ENCODE peak calls at places on chromosomes 12 and 14, in six cellular contexts. G, X, P, C, W and S are unnamed samples. For H3K36me3, the result is how much of the 10 kb centered on the place peaks cover.

GRCh38 chr14:38107216-38107631 is 100.5 kb upstream of the SSTR1 start:
- DNase-seq in P (no peak), C (no peak), G (no peak), W (no peak), X (peak), S (no peak)

GRCh38 chr12:58907326-58907855 is 12.9 kb downstream of the LRIG3 start:
- DNase-seq in G (no peak), C (peak), W (no peak), P (no peak), X (no peak), S (no peak)

GRCh38 chr12:122969657-122970056 is 3.4 kb upstream of the ABCB9 start:
- DNase-seq in W (no peak), C (no peak), X (no peak), P (no peak), G (no peak), S (no peak)

GRCh38 chr12:9869307-9870161 is at the start of gene CLEC2B:
- DNase-seq in P (no peak), G (no peak), W (no peak), X (peak), C (peak), S (peak)

GRCh38 chr12:5792350-5792749 is 152.7 kb downstream of the ANO2 start:
- DNase-seq in G (no peak), C (peak), P (no peak), W (no peak), X (no peak), S (no peak)

GRCh38 chr14:52007211-52007610 is 17.9 kb downstream of the RTRAF start:
- DNase-seq in G (no peak), C (no peak), W (no peak), P (no peak), X (no peak), S (no peak)

GRCh38 chr14:102723650-102724049 is 53.6 kb upstream of the TRAF3 start:
- DNase-seq in X (no peak), P (no peak), C (no peak), W (no peak), G (no peak), S (no peak)

GRCh38 chr14:83347874-83348273 is 1814.2 kb upstream of the SEL1L start:
- DNase-seq in G (no peak), X (no peak), P (no peak), C (no peak), W (no peak), S (no peak)

GRCh38 chr14:58722433-58722832 is 84.7 kb downstream of the DACT1 start:
- DNase-seq in G (no peak), W (no peak), P (no peak), X (no peak), C (no peak), S (no peak)

GRCh38 chr12:26287666-26288408 is 92.5 kb downstream of the SSPN start:
- DNase-seq in G (peak), X (no peak), P (no peak), W (no peak), C (peak), S (peak)

GRCh38 chr14:72439707-72440106 is 454.2 kb downstream of the DPF3 start:
- DNase-seq in G (no peak), P (no peak), X (no peak), C (no peak), W (no peak), S (no peak)

GRCh38 chr14:36281309-36281708 is 39.1 kb downstream of the MBIP start:
- DNase-seq in C (no peak), X (no peak), P (no peak), W (no peak), G (no peak), S (no peak)

GRCh38 chr14:37196604-37197420 is 925 bp upstream of the MIPOL1 start:
- DNase-seq in W (no peak), C (no peak), P (no peak), G (no peak), X (peak), S (peak)

GRCh38 chr12:57430117-57430930 is 519 bp downstream of the R3HDM2 start:
- DNase-seq in X (peak), G (peak), P (no peak), W (no peak), C (peak), S (peak)

DNA sequence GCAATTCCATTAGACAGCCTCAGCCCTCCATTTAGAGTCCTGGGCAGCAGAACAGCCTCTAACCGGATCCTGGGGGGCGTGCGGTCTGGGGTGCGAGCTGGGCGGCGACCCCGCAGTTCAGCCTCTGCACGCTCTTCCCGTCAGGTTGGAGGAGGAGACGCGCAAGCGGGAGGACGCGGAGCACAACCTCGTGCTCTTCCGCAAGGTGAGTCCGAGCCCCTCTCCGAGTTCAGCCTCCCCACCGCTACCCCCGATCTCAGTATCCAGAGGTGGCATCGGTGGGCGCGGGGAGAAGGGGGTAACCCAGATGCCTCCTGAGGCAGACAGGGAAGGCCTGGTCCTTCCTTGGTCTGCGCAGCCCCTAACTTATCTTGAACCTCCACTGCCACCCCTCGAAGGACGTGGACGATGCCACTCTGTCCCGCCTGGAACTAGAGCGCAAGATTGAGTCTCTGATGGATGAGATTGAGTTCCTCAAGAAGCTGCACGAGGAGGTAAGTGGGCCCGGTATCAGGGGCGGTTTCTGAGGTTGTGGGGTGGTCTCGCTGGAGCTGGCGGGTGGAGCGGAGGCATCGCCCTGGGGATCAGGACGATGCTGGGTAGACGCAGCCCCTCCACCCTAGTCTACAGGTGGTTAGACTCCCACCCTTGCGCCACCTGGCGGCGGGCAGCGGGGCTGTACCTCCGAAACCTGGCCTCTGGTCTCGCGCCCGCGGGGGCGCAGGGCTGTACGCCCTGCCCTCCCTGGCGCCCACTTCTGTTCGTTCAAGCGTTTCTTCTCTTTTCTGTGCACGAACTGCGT is 1.3 kb downstream of the PRPH start:
- DNase-seq in P (no peak), C (no peak), G (no peak), W (peak), X (peak), S (peak)
- H3K4me3 ChIP-seq in P (peak), C (no peak), G (peak), W (no peak), X (peak), S (no peak)

GRCh38 chr14:23351681-23352505 is 794 bp downstream of the SLC22A17 start:
- DNase-seq in G (no peak), C (no peak), P (no peak), W (no peak), X (no peak), S (no peak)
- TF ChIP-seq CTCF in G (no peak), C (no peak), P (no peak), W (no peak), X (no peak), S (peak)

GRCh38 chr14:68921666-68922065 is 57.4 kb downstream of the ACTN1 start:
- DNase-seq in G (no peak), W (no peak), C (no peak), P (no peak), X (no peak), S (no peak)
- H3K36me3 ChIP-seq in G (under half), W (under half), C (half or more), P (under half), X (half or more), S (under half)

GRCh38 chr12:49536526-49537195 is 2.2 kb upstream of the KCNH3 start:
- DNase-seq in W (no peak), P (no peak), X (no peak), G (no peak), C (no peak), S (no peak)
- H3K4me3 ChIP-seq in W (no peak), P (no peak), X (no peak), G (no peak), C (no peak), S (no peak)

GRCh38 chr14:26276757-26277156 is 321.1 kb downstream of the NOVA1 start:
- DNase-seq in G (no peak), P (no peak), X (peak), C (no peak), W (no peak), S (no peak)
- TF ChIP-seq CTCF in G (no peak), P (no peak), X (peak), C (peak), W (no peak), S (no peak)

GRCh38 chr12:6869049-6870021 is 2.0 kb downstream of the TPI1 start:
- DNase-seq in X (peak), P (peak), C (no peak), G (peak), W (peak), S (peak)
- H3K36me3 ChIP-seq in X (under half), P (under half), C (under half), G (under half), W (under half), S (under half)

GRCh38 chr12:62285284-62285683 is 25.1 kb downstream of the USP15 start:
- DNase-seq in X (no peak), P (no peak), C (no peak), G (no peak), W (no peak), S (no peak)

GRCh38 chr12:62279961-62280360 is 19.8 kb downstream of the USP15 start:
- DNase-seq in C (no peak), P (no peak), X (no peak), W (no peak), G (no peak), S (no peak)

GRCh38 chr12:62282375-62282774 is 22.2 kb downstream of the USP15 start:
- DNase-seq in X (no peak), C (no peak), W (no peak), P (no peak), G (no peak), S (no peak)

GRCh38 chr12:62288328-62288727 is 28.1 kb downstream of the USP15 start:
- DNase-seq in W (no peak), P (no peak), G (no peak), X (no peak), C (no peak), S (no peak)

DNA sequence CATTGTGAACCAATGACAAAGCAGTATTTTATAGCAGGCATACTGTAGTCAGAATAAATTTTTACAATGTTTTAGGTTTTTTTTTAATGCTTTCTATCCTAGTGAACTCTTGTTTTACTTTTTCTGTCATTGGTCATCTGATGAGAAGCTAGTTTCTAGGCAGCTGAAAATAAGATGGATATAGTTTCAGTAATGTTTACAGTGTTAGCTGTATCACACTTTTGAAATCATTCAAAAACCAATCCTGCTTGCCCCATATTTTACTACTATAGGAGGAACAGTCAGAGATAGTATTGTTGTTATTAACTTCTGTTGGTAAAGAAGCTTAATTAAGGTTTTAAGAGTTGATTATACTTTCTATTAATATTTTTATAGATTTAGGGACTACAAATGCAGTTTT is 24.5 kb downstream of the USP15 start:
- DNase-seq in G (no peak), W (no peak), P (no peak), X (no peak), C (no peak), S (no peak)
- H3K4me3 ChIP-seq in G (no peak), W (no peak), P (no peak), X (no peak), C (no peak), S (no peak)

DNA sequence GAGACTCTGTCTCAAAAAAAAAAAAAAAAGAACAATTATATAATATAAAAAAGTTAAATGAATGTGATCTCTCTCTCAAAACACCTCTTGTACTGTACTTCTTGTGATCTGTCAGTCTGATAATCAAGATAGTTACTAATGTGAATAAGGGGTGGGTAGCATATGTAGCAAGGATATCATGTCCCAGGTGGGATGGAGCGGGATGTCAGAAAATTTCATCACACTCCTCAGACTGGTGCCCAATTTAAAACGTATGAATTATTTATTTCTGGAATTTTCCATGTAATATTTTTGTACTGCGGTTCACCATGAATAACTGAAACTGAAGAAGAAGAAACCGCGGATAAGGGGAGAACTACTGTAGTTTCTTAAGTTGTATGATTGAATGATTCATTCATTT is 11.0 kb downstream of the CNOT2 start:
- DNase-seq in W (no peak), G (no peak), X (no peak), C (no peak), P (no peak), S (no peak)
- TF ChIP-seq CTCF in W (no peak), G (no peak), X (no peak), C (no peak), P (no peak), S (no peak)